ENCODE peak calls at places on chromosomes 11 and 22, in six cellular contexts. One of them, this sample, is unnamed.

GRCh38 chr11:27621440-27622161 is 78.7 kb downstream of the BDNF start:
- DNase-seq in naive thymus-derived CD8-positive, alpha-beta T cell: no peak
- DNase-seq in heart right ventricle: no peak
- DNase-seq in naive thymus-derived CD4-positive, alpha-beta T cell: no peak
- DNase-seq in H1: no peak
- DNase-seq in effector memory CD4-positive, alpha-beta T cell: no peak
- DNase-seq in this sample: no peak

GRCh38 chr11:1218788-1219445 is 3.9 kb upstream of the MUC5B start:
- DNase-seq in naive thymus-derived CD8-positive, alpha-beta T cell: no peak
- DNase-seq in heart right ventricle: peak; percentile 6
- DNase-seq in naive thymus-derived CD4-positive, alpha-beta T cell: no peak
- DNase-seq in H1: no peak
- DNase-seq in effector memory CD4-positive, alpha-beta T cell: no peak
- DNase-seq in this sample: no peak

GRCh38 chr11:44823006-44823405 is 96.2 kb downstream of the TSPAN18 start:
- DNase-seq in naive thymus-derived CD8-positive, alpha-beta T cell: no peak
- DNase-seq in heart right ventricle: no peak
- DNase-seq in naive thymus-derived CD4-positive, alpha-beta T cell: no peak
- DNase-seq in H1: no peak
- DNase-seq in effector memory CD4-positive, alpha-beta T cell: no peak
- DNase-seq in this sample: no peak

GRCh38 chr11:60310407-60310998 is 16.6 kb upstream of the MS4A6E start:
- DNase-seq in naive thymus-derived CD8-positive, alpha-beta T cell: no peak
- DNase-seq in heart right ventricle: no peak
- DNase-seq in naive thymus-derived CD4-positive, alpha-beta T cell: no peak
- DNase-seq in H1: no peak
- DNase-seq in effector memory CD4-positive, alpha-beta T cell: no peak
- DNase-seq in this sample: no peak

GRCh38 chr11:12569499-12570040 is 104.7 kb upstream of the TEAD1 start:
- DNase-seq in naive thymus-derived CD8-positive, alpha-beta T cell: no peak
- DNase-seq in heart right ventricle: no peak
- DNase-seq in naive thymus-derived CD4-positive, alpha-beta T cell: no peak
- DNase-seq in H1: no peak
- DNase-seq in effector memory CD4-positive, alpha-beta T cell: no peak
- DNase-seq in this sample: no peak

GRCh38 chr11:64053699-64054098 is 18.0 kb downstream of the FLRT1 start:
- DNase-seq in naive thymus-derived CD8-positive, alpha-beta T cell: no peak
- DNase-seq in heart right ventricle: no peak
- DNase-seq in naive thymus-derived CD4-positive, alpha-beta T cell: no peak
- DNase-seq in H1: peak; percentile 65
- DNase-seq in effector memory CD4-positive, alpha-beta T cell: no peak
- DNase-seq in this sample: peak; percentile 57

GRCh38 chr11:123197711-123198110 is 2.7 kb upstream of the CLMP start:
- DNase-seq in naive thymus-derived CD8-positive, alpha-beta T cell: no peak
- DNase-seq in heart right ventricle: no peak
- DNase-seq in naive thymus-derived CD4-positive, alpha-beta T cell: no peak
- DNase-seq in H1: no peak
- DNase-seq in effector memory CD4-positive, alpha-beta T cell: no peak
- DNase-seq in this sample: no peak

GRCh38 chr11:15865212-15865987 is 490.9 kb downstream of the SOX6 start:
- DNase-seq in naive thymus-derived CD8-positive, alpha-beta T cell: no peak
- DNase-seq in heart right ventricle: no peak
- DNase-seq in naive thymus-derived CD4-positive, alpha-beta T cell: no peak
- DNase-seq in H1: no peak
- DNase-seq in effector memory CD4-positive, alpha-beta T cell: no peak
- DNase-seq in this sample: no peak

GRCh38 chr22:23850136-23850611 is 7.5 kb upstream of the SLC2A11 start:
- DNase-seq in naive thymus-derived CD8-positive, alpha-beta T cell: no peak
- DNase-seq in heart right ventricle: no peak
- DNase-seq in naive thymus-derived CD4-positive, alpha-beta T cell: no peak
- DNase-seq in H1: no peak
- DNase-seq in effector memory CD4-positive, alpha-beta T cell: no peak
- DNase-seq in this sample: no peak

GRCh38 chr22:24435861-24436351 is 8.5 kb downstream of the ADORA2A start:
- DNase-seq in naive thymus-derived CD8-positive, alpha-beta T cell: no peak
- DNase-seq in heart right ventricle: no peak
- DNase-seq in naive thymus-derived CD4-positive, alpha-beta T cell: no peak
- DNase-seq in H1: no peak
- DNase-seq in effector memory CD4-positive, alpha-beta T cell: no peak
- DNase-seq in this sample: no peak

GRCh38 chr11:48040830-48041444 is 60.6 kb downstream of the PTPRJ start:
- DNase-seq in naive thymus-derived CD8-positive, alpha-beta T cell: no peak
- DNase-seq in heart right ventricle: no peak
- DNase-seq in naive thymus-derived CD4-positive, alpha-beta T cell: no peak
- DNase-seq in H1: no peak
- DNase-seq in effector memory CD4-positive, alpha-beta T cell: no peak
- DNase-seq in this sample: no peak

GRCh38 chr11:91124363-91124762 is 901.5 kb upstream of the CHORDC1 start:
- DNase-seq in naive thymus-derived CD8-positive, alpha-beta T cell: no peak
- DNase-seq in heart right ventricle: no peak
- DNase-seq in naive thymus-derived CD4-positive, alpha-beta T cell: no peak
- DNase-seq in H1: no peak
- DNase-seq in effector memory CD4-positive, alpha-beta T cell: no peak
- DNase-seq in this sample: no peak

GRCh38 chr11:34340653-34341052 is 17.2 kb downstream of the ABTB2 start:
- DNase-seq in naive thymus-derived CD8-positive, alpha-beta T cell: no peak
- DNase-seq in heart right ventricle: no peak
- DNase-seq in naive thymus-derived CD4-positive, alpha-beta T cell: no peak
- DNase-seq in H1: no peak
- DNase-seq in effector memory CD4-positive, alpha-beta T cell: no peak
- DNase-seq in this sample: no peak